ENCODE peak calls at places on chromosome 16, in seven cellular contexts. One of them, this sample, is unnamed.

GRCh38 chr16:47617732-47618131 is 156.6 kb downstream of the PHKB start:
- DNase-seq in neural crest cell: no peak
- DNase-seq in A673: no peak
- DNase-seq in foreskin fibroblast: no peak
- DNase-seq in GM12891: no peak
- DNase-seq in GM23338: peak
- DNase-seq in Calu3: no peak
- DNase-seq in this sample: no peak

GRCh38 chr16:7405166-7405565 is 72.5 kb downstream of the RBFOX1 start:
- DNase-seq in neural crest cell: no peak
- DNase-seq in Calu3: no peak
- DNase-seq in GM12891: no peak
- DNase-seq in GM23338: peak
- DNase-seq in foreskin fibroblast: no peak
- DNase-seq in A673: peak
- DNase-seq in this sample: peak

GRCh38 chr16:23535901-23536300 is 21.2 kb downstream of the EARS2 start:
- DNase-seq in neural crest cell: no peak
- DNase-seq in foreskin fibroblast: no peak
- DNase-seq in Calu3: no peak
- DNase-seq in GM23338: no peak
- DNase-seq in A673: no peak
- DNase-seq in GM12891: no peak
- DNase-seq in this sample: no peak

GRCh38 chr16:83143788-83144187 is 517.0 kb downstream of the CDH13 start:
- DNase-seq in GM23338: no peak
- DNase-seq in A673: no peak
- DNase-seq in foreskin fibroblast: no peak
- DNase-seq in GM12891: no peak
- DNase-seq in Calu3: no peak
- DNase-seq in neural crest cell: no peak
- DNase-seq in this sample: no peak

GRCh38 chr16:61596648-61597047 is 439.6 kb downstream of the CDH8 start:
- DNase-seq in foreskin fibroblast: no peak
- DNase-seq in neural crest cell: no peak
- DNase-seq in GM23338: no peak
- DNase-seq in Calu3: no peak
- DNase-seq in GM12891: no peak
- DNase-seq in A673: no peak
- DNase-seq in this sample: no peak

GRCh38 chr16:88681709-88682451 is 4.4 kb downstream of the SNAI3 start:
- DNase-seq in neural crest cell: no peak
- DNase-seq in foreskin fibroblast: no peak
- DNase-seq in Calu3: no peak
- DNase-seq in GM12891: peak
- DNase-seq in GM23338: no peak
- DNase-seq in A673: no peak
- DNase-seq in this sample: no peak

GRCh38 chr16:27048316-27048715 is 18.4 kb upstream of the C16orf82 start:
- DNase-seq in A673: no peak
- DNase-seq in GM12891: no peak
- DNase-seq in Calu3: no peak
- DNase-seq in GM23338: no peak
- DNase-seq in foreskin fibroblast: peak
- DNase-seq in neural crest cell: no peak
- DNase-seq in this sample: no peak

GRCh38 chr16:50282010-50282538 is 15.7 kb downstream of the ADCY7 start:
- DNase-seq in Calu3: no peak
- DNase-seq in neural crest cell: no peak
- DNase-seq in A673: no peak
- DNase-seq in foreskin fibroblast: no peak
- DNase-seq in GM23338: no peak
- DNase-seq in GM12891: peak
- DNase-seq in this sample: no peak

GRCh38 chr16:76653390-76654026 is 376.3 kb downstream of the CNTNAP4 start:
- DNase-seq in A673: peak
- DNase-seq in foreskin fibroblast: no peak
- DNase-seq in neural crest cell: peak
- DNase-seq in GM23338: peak
- DNase-seq in Calu3: peak
- DNase-seq in GM12891: no peak
- DNase-seq in this sample: peak